ENCODE peak calls at places on chromosomes 5 and 9, in seven cellular contexts. Q is PC-3, O is A673, V is heart right ventricle, H is Caco-2, U is psoas muscle, Y is upper lobe of right lung. I is an unnamed sample.

GRCh38 chr9:76230961-76231360 is 163.3 kb downstream of the RFK start:
- DNase-seq in Q (no peak), H (no peak), Y (no peak), U (no peak), V (no peak), O (no peak), I (no peak)

GRCh38 chr9:100066539-100066938 is 32.3 kb downstream of the ERP44 start:
- DNase-seq in Q (no peak), U (no peak), V (peak; percentile 40), H (no peak), Y (no peak), O (peak; percentile 88), I (no peak)

GRCh38 chr9:130041648-130042405 is 1.2 kb downstream of the FNBP1 start:
- DNase-seq in Q (peak; percentile 56), O (no peak), Y (no peak), U (no peak), H (no peak), V (peak; percentile 7), I (peak; percentile 50)

GRCh38 chr5:65611524-65611923 is 12.6 kb downstream of the TRIM23 start:
- DNase-seq in H (peak; percentile 86), V (no peak), Y (no peak), Q (peak; percentile 43), O (no peak), U (no peak), I (peak; percentile 52)

GRCh38 chr9:77731008-77731698 is 83.0 kb upstream of the GNA14 start:
- DNase-seq in H (no peak), V (no peak), Y (no peak), Q (no peak), U (peak; percentile 24), O (no peak), I (no peak)

GRCh38 chr5:159518361-159518760 is 188.1 kb upstream of the IL12B start:
- DNase-seq in V (no peak), U (no peak), Y (peak; percentile 69), Q (peak; percentile 89), O (no peak), H (no peak), I (no peak)

GRCh38 chr9:112249277-112249676 is 74.2 kb upstream of the SUSD1 start:
- DNase-seq in H (no peak), O (no peak), Q (peak; percentile 62), U (no peak), Y (no peak), V (no peak), I (no peak)

GRCh38 chr9:129011761-129012281 is 16.3 kb downstream of the SH3GLB2 start:
- DNase-seq in U (no peak), Q (no peak), H (no peak), Y (peak; percentile 56), V (no peak), O (no peak), I (no peak)

GRCh38 chr9:90900130-90900529 is 98.5 kb downstream of the SYK start:
- DNase-seq in O (no peak), U (peak; percentile 26), Y (no peak), V (peak; percentile 63), H (no peak), Q (no peak), I (no peak)

GRCh38 chr9:116087246-116087645 is 66.3 kb upstream of the PAPPA start:
- DNase-seq in U (peak; percentile 35), Q (peak; percentile 39), V (peak; percentile 49), Y (peak; percentile 68), H (no peak), O (peak; percentile 44), I (no peak)

GRCh38 chr5:10652151-10652550 is 88.3 kb downstream of the ANKRD33B start:
- DNase-seq in O (no peak), Y (no peak), Q (no peak), V (no peak), U (no peak), H (peak; percentile 13), I (no peak)

GRCh38 chr5:83476470-83476817 is 4.9 kb downstream of the VCAN start:
- DNase-seq in O (no peak), Y (no peak), V (no peak), U (no peak), H (no peak), Q (no peak), I (no peak)

GRCh38 chr9:92807757-92808725 is 43.4 kb upstream of the BICD2 start:
- DNase-seq in Y (no peak), O (no peak), V (no peak), H (no peak), U (no peak), Q (no peak), I (peak; percentile 85)

GRCh38 chr5:177495243-177496060 is 2.0 kb downstream of the PDLIM7 start:
- DNase-seq in O (peak; percentile 73), Y (peak; percentile 72), U (peak; percentile 67), H (no peak), Q (peak; percentile 31), V (peak; percentile 57), I (no peak)

GRCh38 chr5:61275841-61276240 is 56.2 kb upstream of the ZSWIM6 start:
- DNase-seq in U (peak; percentile 58), V (peak; percentile 52), O (peak; percentile 27), Y (peak; percentile 85), Q (peak; percentile 58), H (no peak), I (no peak)

GRCh38 chr9:98168153-98168780 is 24.2 kb downstream of the CORO2A start:
- DNase-seq in V (no peak), U (no peak), O (no peak), Q (no peak), H (no peak), Y (no peak), I (no peak)

GRCh38 chr9:38418366-38418765 is 5.9 kb downstream of the IGFBPL1 start:
- DNase-seq in Y (no peak), O (no peak), V (no peak), U (no peak), H (no peak), Q (no peak), I (no peak)

GRCh38 chr9:91790912-91791311 is 159.1 kb downstream of the ROR2 start:
- DNase-seq in H (no peak), O (no peak), U (no peak), Y (no peak), V (no peak), Q (peak; percentile 3), I (no peak)

GRCh38 chr9:106862115-106862945 is 636 bp upstream of the ZNF462 start:
- DNase-seq in V (peak; percentile 35), Y (peak; percentile 68), O (peak; percentile 68), U (no peak), Q (peak; percentile 42), H (peak; percentile 55), I (no peak)

DNA sequence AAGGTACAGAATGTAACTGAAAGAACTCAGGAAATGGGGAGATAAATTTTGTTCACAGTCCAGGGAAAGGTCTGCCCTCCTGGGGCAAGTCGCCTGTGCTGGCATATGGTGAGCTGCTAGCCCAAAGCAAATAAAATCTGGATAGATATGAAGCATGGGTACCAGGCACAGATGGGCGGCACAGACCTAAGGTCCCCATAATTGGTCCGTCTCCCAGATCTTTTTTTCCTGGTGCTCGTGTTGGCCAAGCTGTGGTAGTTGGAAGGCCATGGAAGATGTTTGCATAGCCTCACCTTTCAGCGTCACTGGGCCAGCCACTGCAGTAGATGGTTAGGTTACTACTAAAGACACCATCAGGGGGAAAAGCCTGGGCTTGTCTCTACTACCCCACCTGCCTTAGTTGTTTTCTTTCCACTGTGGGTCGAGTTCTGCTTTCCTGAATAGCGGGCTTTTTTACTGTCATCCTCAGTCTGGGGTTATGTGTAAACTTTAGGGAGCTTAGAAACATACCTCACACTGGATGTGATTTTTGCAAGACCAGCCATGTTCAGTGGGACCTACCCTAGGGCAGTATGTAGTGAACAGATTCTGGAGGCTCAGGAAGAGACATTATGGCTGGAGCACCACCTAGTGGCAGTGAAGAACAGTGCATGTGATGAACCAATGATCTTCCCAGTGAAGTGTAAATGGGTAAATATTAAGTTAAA is 24.2 kb upstream of the GLRX start:
- DNase-seq in O (peak; percentile 78), V (peak; percentile 71), H (peak; percentile 66), Y (no peak), Q (peak; percentile 76), U (peak; percentile 64), I (no peak)
- TF ChIP-seq CTCF in O (peak; percentile 92), V (peak; percentile 94), H (peak; percentile 92), Y (peak; percentile 94), Q (peak; percentile 87), U (peak; percentile 98), I (peak; percentile 92)

GRCh38 chr9:40907657-40908624 is 220.5 kb downstream of the FOXD4L6 start:
- DNase-seq in V (no peak), H (no peak), U (no peak), Q (peak; percentile 9), O (no peak), Y (no peak), I (no peak)

GRCh38 chr9:40911647-40912046 is 216.8 kb downstream of the FOXD4L6 start:
- DNase-seq in H (no peak), Y (no peak), O (no peak), Q (no peak), V (no peak), U (no peak), I (no peak)

GRCh38 chr9:40913928-40914673 is 214.4 kb downstream of the FOXD4L6 start:
- DNase-seq in H (no peak), U (no peak), O (no peak), Q (no peak), V (no peak), Y (no peak), I (no peak)

GRCh38 chr9:40913096-40913719 is 215.3 kb downstream of the FOXD4L6 start:
- DNase-seq in Q (no peak), O (no peak), U (no peak), Y (no peak), V (no peak), H (no peak), I (no peak)

DNA sequence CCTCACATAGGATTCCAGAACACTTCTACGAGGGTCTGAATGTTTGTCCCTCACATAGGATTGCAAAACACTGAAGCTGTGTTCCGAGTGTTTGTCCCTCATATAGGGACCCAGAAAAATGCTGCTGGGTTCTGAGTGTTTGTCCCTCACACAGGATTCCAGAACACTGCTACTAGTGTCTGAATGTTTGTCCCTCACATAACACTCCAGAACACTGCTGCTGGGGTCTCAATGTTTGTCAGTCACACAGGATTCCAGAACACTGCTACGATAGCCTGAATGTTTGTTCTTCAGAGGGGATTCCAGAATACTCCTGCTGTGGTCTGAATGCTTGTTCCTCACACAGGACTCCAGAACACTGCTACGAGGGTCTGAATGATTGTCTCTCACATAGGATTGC is 218.7 kb downstream of the FOXD4L6 start:
- DNase-seq in Y (no peak), H (no peak), O (no peak), V (no peak), U (no peak), Q (no peak), I (no peak)
- H3K9me3 ChIP-seq in Y (peaks cover 93% of the 10 kb centered on the region), H (no peaks in the 10 kb centered on the region), O (peaks cover 27% of the 10 kb centered on the region), V (peaks cover 100% of the 10 kb centered on the region), U (peaks cover 91% of the 10 kb centered on the region), Q (no peaks in the 10 kb centered on the region), I (peaks cover 15% of the 10 kb centered on the region)

DNA sequence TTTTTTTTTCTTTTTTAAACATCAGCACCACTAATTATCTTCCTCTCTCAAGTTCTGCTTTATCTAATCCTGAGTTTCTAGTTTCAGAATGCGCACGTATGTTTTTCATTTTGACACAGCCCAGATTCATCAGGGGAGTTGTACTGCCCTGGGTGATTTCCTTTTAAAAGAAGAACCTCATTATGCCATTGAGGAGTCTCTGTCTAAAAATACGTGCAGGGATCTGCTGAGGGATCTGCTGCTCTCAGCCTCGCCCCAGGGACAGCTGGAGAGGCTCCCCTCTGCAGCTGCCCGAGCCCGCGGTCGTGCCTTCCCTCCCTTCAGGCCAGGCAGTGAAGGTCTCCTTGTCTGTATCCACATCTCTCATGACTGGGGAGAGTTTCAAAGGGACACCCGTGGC is 273.1 kb downstream of the ARHGEF28 start:
- DNase-seq in O (no peak), Q (no peak), Y (no peak), U (no peak), H (no peak), V (no peak), I (no peak)
- TF ChIP-seq CTCF in O (no peak), Q (no peak), Y (no peak), U (no peak), H (no peak), V (no peak), I (no peak)

GRCh38 chr5:141427783-141428426 is 2.4 kb upstream of the PCDHGA12 start:
- DNase-seq in U (no peak), H (no peak), Y (no peak), O (no peak), Q (no peak), V (no peak), I (no peak)
- H3K9me3 ChIP-seq in U (peaks cover 10% of the 10 kb centered on the region), H (peaks cover 10% of the 10 kb centered on the region), Y (peaks cover 60% of the 10 kb centered on the region), O (peaks cover 93% of the 10 kb centered on the region), Q (peaks cover 4% of the 10 kb centered on the region), V (peaks cover 100% of the 10 kb centered on the region), I (no peaks in the 10 kb centered on the region)

I was measured in pancreas.